ENCODE peak calls at places on chromosome 12, in nine cellular contexts. X is neural progenitor cell, Q is thyroid gland, G is A549, O is A673, L is heart right ventricle, I is epithelial cell of esophagus, R is WTC11, M is BJ. D is an unnamed sample.

GRCh38 chr12:95218164-95218851 is 701 bp downstream of the VEZT start:
- DNase-seq in L (no peak), X (no peak), M (no peak), R (no peak), G (peak; percentile 59), Q (no peak), I (peak; percentile 87), O (peak; percentile 73), D (peak; percentile 7)

GRCh38 chr12:8827551-8828347 is 5.3 kb downstream of the A2ML1 start:
- DNase-seq in O (no peak), R (no peak), Q (no peak), I (peak; percentile 80), M (no peak), L (no peak), X (no peak), G (no peak), D (no peak)

GRCh38 chr12:106000376-106001104 is 138.2 kb downstream of the NUAK1 start:
- DNase-seq in Q (no peak), I (peak; percentile 48), M (no peak), G (no peak), R (no peak), L (no peak), X (no peak), O (no peak), D (no peak)

GRCh38 chr12:19654630-19655384 is 215.5 kb downstream of the AEBP2 start:
- DNase-seq in M (peak; percentile 55), L (no peak), X (no peak), Q (no peak), R (no peak), G (no peak), I (no peak), O (no peak), D (no peak)

GRCh38 chr12:94244165-94245133 is 96.1 kb downstream of the PLXNC1 start:
- DNase-seq in R (no peak), O (no peak), M (no peak), G (no peak), Q (no peak), X (no peak), I (no peak), L (no peak), D (no peak)

GRCh38 chr12:996881-997280 is 5.9 kb downstream of the ERC1 start:
- DNase-seq in O (no peak), M (no peak), R (no peak), X (no peak), I (no peak), Q (no peak), L (no peak), G (no peak), D (no peak)

GRCh38 chr12:115574831-115575230 is 702.7 kb downstream of the MED13L start:
- DNase-seq in I (no peak), M (no peak), Q (no peak), X (no peak), O (no peak), G (no peak), L (no peak), R (no peak), D (no peak)

GRCh38 chr12:120234643-120235368 is 30.7 kb downstream of the PXN start:
- DNase-seq in I (peak; percentile 86), R (peak; percentile 36), L (peak; percentile 88), O (peak; percentile 88), M (peak; percentile 95), Q (peak; percentile 97), X (peak; percentile 71), G (peak; percentile 94), D (no peak)

GRCh38 chr12:120666577-120667390 is 20.2 kb upstream of the MLEC start:
- DNase-seq in I (no peak), L (no peak), X (no peak), R (peak; percentile 26), O (no peak), M (no peak), G (no peak), Q (no peak), D (no peak)

GRCh38 chr12:18700254-18700653 is 37.6 kb downstream of the PLCZ1 start:
- DNase-seq in O (no peak), I (no peak), X (no peak), M (no peak), Q (no peak), R (no peak), L (peak; percentile 48), G (no peak), D (no peak)

GRCh38 chr12:19404232-19404880 is 34.9 kb upstream of the AEBP2 start:
- DNase-seq in O (no peak), G (no peak), X (no peak), Q (no peak), R (no peak), L (no peak), I (no peak), M (no peak), D (no peak)

GRCh38 chr12:75818863-75819262 is 212.7 kb downstream of the PHLDA1 start:
- DNase-seq in G (no peak), M (no peak), O (no peak), R (no peak), Q (no peak), X (no peak), L (no peak), I (no peak), D (no peak)

GRCh38 chr12:114131824-114132223 is 165.7 kb upstream of the RBM19 start:
- DNase-seq in R (peak; percentile 14), L (no peak), O (no peak), I (no peak), G (no peak), M (no peak), Q (no peak), X (no peak), D (no peak)

DNA sequence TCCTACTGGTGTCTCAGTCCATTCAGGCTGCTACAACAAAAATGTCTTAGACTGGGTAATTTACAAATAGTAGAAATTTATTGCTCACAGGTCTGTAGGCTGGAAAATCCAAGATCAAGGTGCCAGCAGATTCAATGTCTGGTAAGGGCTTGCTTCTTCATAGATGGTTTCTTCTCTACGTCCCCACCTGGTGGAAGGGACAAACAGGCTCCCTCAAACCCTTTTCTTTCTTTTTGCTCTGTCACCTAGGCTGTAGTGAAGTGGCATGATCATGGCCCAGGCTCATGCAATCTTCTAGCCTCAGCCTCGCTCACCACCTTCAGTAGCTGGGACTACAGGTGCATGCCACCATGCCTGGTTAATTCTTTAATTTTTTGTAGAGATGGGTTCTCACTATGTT is 106.8 kb upstream of the RPH3A start:
- DNase-seq in O (no peak), X (no peak), M (no peak), L (no peak), R (no peak), G (no peak), Q (no peak), I (no peak), D (no peak)
- TF ChIP-seq CTCF in O (no peak), X (no peak), M (no peak), L (no peak), R (no peak), G (no peak), Q (no peak), I (no peak), D (no peak)

GRCh38 chr12:116759783-116760581 is 21.9 kb downstream of the RNFT2 start:
- DNase-seq in G (no peak), L (peak; percentile 19), R (peak; percentile 77), Q (peak; percentile 29), I (no peak), M (no peak), O (no peak), X (no peak), D (peak; percentile 10)
- TF ChIP-seq CTCF in G (no peak), L (no peak), R (no peak), Q (no peak), I (no peak), M (no peak), O (no peak), X (peak; percentile 50), D (no peak)

DNA sequence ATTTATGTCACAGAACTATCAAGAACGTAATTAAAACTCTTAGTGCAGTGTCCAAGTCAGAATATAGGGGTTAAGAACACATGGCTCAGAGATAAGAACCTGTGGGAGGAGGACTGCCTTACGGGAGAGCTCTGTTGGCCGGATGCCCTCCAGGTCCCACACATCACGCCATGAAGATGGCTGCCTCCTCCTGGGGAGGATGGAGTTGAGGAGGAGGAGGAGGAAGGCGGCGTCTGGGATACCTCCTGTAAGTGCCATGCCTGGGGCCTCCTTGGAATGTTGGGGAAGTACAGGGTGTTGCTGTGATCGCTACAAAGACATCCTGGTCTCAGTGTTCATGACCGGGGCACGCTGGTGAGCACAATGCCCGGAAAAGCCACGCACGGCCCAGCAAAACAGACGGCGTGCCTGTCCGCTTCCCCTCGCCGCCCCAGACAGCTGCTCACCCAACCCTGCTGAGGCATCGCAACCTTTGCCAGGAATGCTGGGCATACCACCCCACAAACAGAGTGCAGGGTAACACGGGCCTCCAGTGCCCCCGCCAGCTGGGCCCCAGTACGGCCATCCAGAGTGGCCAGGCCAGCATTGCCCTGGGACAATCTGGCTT is 28.7 kb upstream of the CD9 start:
- DNase-seq in G (no peak), M (no peak), L (peak; percentile 81), O (no peak), X (no peak), Q (no peak), R (no peak), I (no peak), D (no peak)
- TF ChIP-seq CTCF in G (no peak), M (no peak), L (no peak), O (no peak), X (no peak), Q (no peak), R (no peak), I (no peak), D (no peak)

DNA sequence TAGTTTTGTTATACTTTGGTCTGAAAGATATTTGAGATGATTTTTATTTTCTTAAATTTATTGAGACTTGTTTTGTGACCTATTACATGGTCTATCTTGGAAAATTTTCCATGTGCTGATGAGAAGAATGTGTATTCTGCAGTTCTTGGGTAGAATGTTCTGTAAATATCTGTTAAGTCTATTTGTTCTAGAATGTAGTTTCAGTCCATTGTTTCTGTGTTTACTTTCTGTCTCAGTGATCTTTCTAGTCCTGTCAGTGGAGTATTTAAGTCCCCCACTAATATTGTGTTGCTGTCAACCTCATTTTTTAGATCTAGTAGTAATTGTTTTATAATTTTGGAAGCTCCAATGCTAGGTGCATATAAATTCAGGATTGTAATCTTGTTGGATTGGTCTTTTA is 30.4 kb upstream of the SCAF11 start:
- DNase-seq in X (no peak), Q (no peak), M (no peak), R (no peak), L (no peak), I (no peak), O (no peak), G (no peak), D (no peak)
- TF ChIP-seq CTCF in X (no peak), Q (no peak), M (no peak), R (no peak), L (no peak), I (no peak), O (no peak), G (no peak), D (no peak)

GRCh38 chr12:130838951-130839769 is at the start of gene STX2:
- DNase-seq in I (peak; percentile 71), X (peak; percentile 93), M (no peak), R (peak; percentile 78), Q (peak; percentile 88), G (peak; percentile 82), O (peak; percentile 86), L (peak; percentile 82), D (peak; percentile 91)
- TF ChIP-seq CTCF in I (no peak), X (peak; percentile 31), M (peak; percentile 52), R (no peak), Q (no peak), G (peak; percentile 39), O (peak; percentile 45), L (peak; percentile 27), D (peak; percentile 54)